ENCODE peak calls at places on chromosome 15, in ten cellular contexts. E is CD8-positive, alpha-beta T cell; W is sigmoid colon; P is esophagus squamous epithelium; J is fibroblast of lung; I is pancreas; O is HepG2; H is psoas muscle; F is SK-N-SH; U is upper lobe of right lung. S is an unnamed sample. For H3K27me3, the result is how much of the 10 kb centered on the place peaks cover.

GRCh38 chr15:76206325-76206976 is 104.8 kb downstream of the ETFA start:
- DNase-seq in E (no peak), W (peak), P (no peak), J (peak), I (peak), O (no peak), H (peak), F (peak), U (peak), S (no peak)

GRCh38 chr15:82134426-82134825 is 88.6 kb upstream of the MEX3B start:
- DNase-seq in E (no peak), W (no peak), P (no peak), J (no peak), I (no peak), O (no peak), H (no peak), F (no peak), U (no peak), S (no peak)

GRCh38 chr15:50883903-50884302 is 24.6 kb upstream of the AP4E1 start:
- DNase-seq in E (no peak), W (no peak), P (no peak), J (peak), I (no peak), O (no peak), H (no peak), F (no peak), U (no peak), S (no peak)

GRCh38 chr15:53527996-53528395 is 231.5 kb downstream of the WDR72 start:
- DNase-seq in E (no peak), W (no peak), P (no peak), J (no peak), I (no peak), O (no peak), H (no peak), F (no peak), U (no peak), S (no peak)

GRCh38 chr15:86165263-86166204 is 85.9 kb downstream of the AGBL1 start:
- DNase-seq in E (no peak), W (no peak), P (no peak), J (peak), I (no peak), O (no peak), H (no peak), F (peak), U (no peak), S (no peak)

GRCh38 chr15:71295242-71296031 is 180.2 kb downstream of the THSD4 start:
- DNase-seq in E (no peak), W (no peak), P (no peak), J (peak), I (no peak), O (peak), H (no peak), F (no peak), U (no peak), S (peak)

GRCh38 chr15:99102332-99103235 is 2.3 kb upstream of the SYNM start:
- DNase-seq in E (no peak), W (peak), P (no peak), J (peak), I (no peak), O (no peak), H (no peak), F (peak), U (no peak), S (no peak)

GRCh38 chr15:64568765-64569164 is 108.4 kb downstream of the ZNF609 start:
- DNase-seq in E (no peak), W (no peak), P (no peak), J (no peak), I (no peak), O (no peak), H (no peak), F (no peak), U (no peak), S (no peak)

GRCh38 chr15:51931638-51932037 is 39.9 kb downstream of the LEO1 start:
- DNase-seq in E (no peak), W (no peak), P (no peak), J (peak), I (no peak), O (no peak), H (no peak), F (no peak), U (no peak), S (peak)

GRCh38 chr15:78951841-78952238 is 7.0 kb upstream of the CTSH start:
- DNase-seq in E (no peak), W (no peak), P (no peak), J (peak), I (peak), O (peak), H (no peak), F (no peak), U (no peak), S (no peak)

GRCh38 chr15:99593070-99593469 is 27.3 kb downstream of the MEF2A start:
- DNase-seq in E (no peak), W (no peak), P (no peak), J (no peak), I (no peak), O (no peak), H (no peak), F (no peak), U (no peak), S (no peak)

GRCh38 chr15:52503788-52504496 is 24.7 kb downstream of the MYO5A start:
- DNase-seq in E (no peak), W (no peak), P (no peak), J (peak), I (no peak), O (no peak), H (no peak), F (no peak), U (no peak), S (no peak)

GRCh38 chr15:40291088-40291574 is 8.3 kb upstream of the ANKRD63 start:
- DNase-seq in E (no peak), W (peak), P (no peak), J (peak), I (peak), O (no peak), H (peak), F (peak), U (peak), S (no peak)

GRCh38 chr15:66864871-66865281 is 162.8 kb downstream of the SMAD6 start:
- DNase-seq in E (no peak), W (peak), P (no peak), J (no peak), I (no peak), O (no peak), H (no peak), F (no peak), U (no peak), S (no peak)

GRCh38 chr15:28107894-28108255 is 8.8 kb upstream of the OCA2 start:
- DNase-seq in E (no peak), W (no peak), P (no peak), J (no peak), I (no peak), O (no peak), H (no peak), F (no peak), U (no peak), S (no peak)

GRCh38 chr15:42691308-42691707 is 45.6 kb downstream of the CDAN1 start:
- DNase-seq in E (no peak), W (no peak), P (no peak), J (no peak), I (no peak), O (no peak), H (no peak), F (no peak), U (no peak), S (no peak)

GRCh38 chr15:42490246-42490742 is 647 bp downstream of the ZNF106 start:
- DNase-seq in E (no peak), W (no peak), P (no peak), J (no peak), I (no peak), O (no peak), H (no peak), F (no peak), U (no peak), S (no peak)

GRCh38 chr15:79990997-79991334 is 20.0 kb upstream of the BCL2A1 start:
- DNase-seq in E (no peak), W (no peak), P (no peak), J (no peak), I (no peak), O (no peak), H (no peak), F (no peak), U (no peak), S (no peak)

GRCh38 chr15:74431645-74432044 is 2.1 kb downstream of the SEMA7A start:
- DNase-seq in E (no peak), W (no peak), P (no peak), J (no peak), I (no peak), O (no peak), H (no peak), F (no peak), U (no peak), S (no peak)

GRCh38 chr15:99385865-99386264 is 134.6 kb downstream of the LRRC28 start:
- DNase-seq in E (no peak), W (no peak), P (no peak), J (peak), I (no peak), O (peak), H (peak), F (no peak), U (no peak), S (no peak)

GRCh38 chr15:44585633-44586032 is 48.7 kb downstream of the EIF3J start:
- DNase-seq in E (no peak), W (no peak), P (no peak), J (no peak), I (no peak), O (no peak), H (no peak), F (no peak), U (no peak), S (no peak)

GRCh38 chr15:73697033-73697467 is 12.9 kb downstream of the CD276 start:
- DNase-seq in E (peak), W (peak), P (peak), J (peak), I (peak), O (no peak), H (peak), F (peak), U (peak), S (no peak)

GRCh38 chr15:77029166-77030041 is 34.5 kb downstream of the PSTPIP1 start:
- DNase-seq in E (no peak), W (peak), P (no peak), J (no peak), I (peak), O (no peak), H (no peak), F (peak), U (peak), S (no peak)

GRCh38 chr15:45093622-45094357 is 20.2 kb downstream of the DUOX2 start:
- DNase-seq in E (no peak), W (peak), P (no peak), J (no peak), I (no peak), O (no peak), H (no peak), F (no peak), U (no peak), S (no peak)

GRCh38 chr15:85089929-85090597 is 108.4 kb downstream of the PDE8A start:
- DNase-seq in E (no peak), W (no peak), P (no peak), J (no peak), I (no peak), O (no peak), H (no peak), F (peak), U (no peak), S (no peak)

GRCh38 chr15:44726568-44727461 is 9.5 kb upstream of the TRIM69 start:
- DNase-seq in E (peak), W (peak), P (peak), J (peak), I (no peak), O (peak), H (no peak), F (no peak), U (no peak), S (peak)

GRCh38 chr15:40245666-40246065 is 6.8 kb downstream of the PAK6 start:
- DNase-seq in E (no peak), W (peak), P (no peak), J (no peak), I (no peak), O (no peak), H (no peak), F (no peak), U (peak), S (no peak)

GRCh38 chr15:96321422-96322391 is 8.8 kb upstream of the NR2F2 start:
- DNase-seq in E (no peak), W (peak), P (no peak), J (peak), I (no peak), O (no peak), H (peak), F (no peak), U (peak), S (no peak)

GRCh38 chr15:97248376-97248775 is 712.1 kb upstream of the ARRDC4 start:
- DNase-seq in E (no peak), W (no peak), P (no peak), J (no peak), I (no peak), O (no peak), H (no peak), F (no peak), U (no peak), S (no peak)

GRCh38 chr15:36938131-36938530 is 162.2 kb downstream of the MEIS2 start:
- DNase-seq in E (no peak), W (no peak), P (no peak), J (no peak), I (no peak), O (no peak), H (no peak), F (no peak), U (no peak), S (no peak)

GRCh38 chr15:66505818-66506217 is 692 bp downstream of the ZWILCH start:
- DNase-seq in E (no peak), W (no peak), P (no peak), J (no peak), I (no peak), O (no peak), H (no peak), F (peak), U (no peak), S (no peak)

GRCh38 chr15:65088643-65089021 is 12.1 kb downstream of the KBTBD13 start:
- DNase-seq in E (no peak), W (no peak), P (no peak), J (no peak), I (no peak), O (peak), H (no peak), F (no peak), U (no peak), S (no peak)

GRCh38 chr15:70672081-70672480 is 91.3 kb downstream of the UACA start:
- DNase-seq in E (no peak), W (no peak), P (no peak), J (peak), I (no peak), O (no peak), H (no peak), F (no peak), U (no peak), S (peak)

GRCh38 chr15:50627351-50628055 is 59.1 kb downstream of the TRPM7 start:
- DNase-seq in E (no peak), W (no peak), P (no peak), J (peak), I (no peak), O (no peak), H (no peak), F (no peak), U (no peak), S (peak)

DNA sequence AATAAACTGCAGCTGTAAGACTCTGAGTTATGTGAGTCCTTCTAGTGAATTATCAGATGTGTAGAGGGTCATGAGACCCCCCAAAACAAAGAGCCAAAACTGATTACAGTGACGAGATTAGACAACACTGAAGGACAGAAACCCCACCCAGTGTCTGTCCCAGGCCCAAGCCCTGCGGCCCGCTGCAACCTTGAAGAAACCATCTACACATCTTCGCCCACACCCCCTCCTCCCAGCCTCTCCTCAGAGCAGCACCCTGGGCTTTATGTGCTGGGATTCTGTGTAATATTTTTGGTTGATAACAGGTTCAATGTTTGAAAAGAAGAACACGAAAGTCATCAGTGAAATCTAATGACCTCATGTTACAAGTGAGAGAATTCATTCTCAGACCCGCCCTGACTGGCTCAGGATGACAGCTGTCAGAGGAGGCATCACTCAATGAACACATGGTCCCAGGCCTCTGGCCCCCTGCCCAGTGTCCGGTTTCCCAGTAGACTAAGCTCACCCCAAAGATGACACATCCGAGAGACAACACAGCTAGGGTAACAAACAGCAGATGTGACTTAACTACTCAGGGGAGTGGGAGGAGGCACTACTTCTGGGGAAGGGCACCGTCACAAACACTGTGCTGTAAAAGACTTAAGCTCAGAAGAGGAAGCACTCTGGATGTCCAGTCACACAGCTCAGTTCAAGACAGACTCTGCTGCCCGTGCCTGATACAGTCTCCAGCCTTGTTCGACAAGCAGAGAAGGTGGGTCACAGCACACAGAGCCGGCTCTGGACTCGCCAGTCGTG is 48.9 kb downstream of the NIPA2 start:
- DNase-seq in E (no peak), W (no peak), P (no peak), J (peak), I (no peak), O (no peak), H (peak), F (no peak), U (no peak), S (peak)
- H3K4me3 ChIP-seq in E (no peak), W (no peak), P (no peak), J (no peak), I (no peak), O (no peak), H (no peak), F (no peak), U (no peak), S (no peak)

GRCh38 chr15:72340366-72340765 is 20.4 kb upstream of the CELF6 start:
- DNase-seq in E (no peak), W (no peak), P (no peak), J (peak), I (no peak), O (no peak), H (no peak), F (no peak), U (no peak), S (no peak)

GRCh38 chr15:72339777-72340177 is 19.8 kb upstream of the CELF6 start:
- DNase-seq in E (no peak), W (no peak), P (no peak), J (peak), I (no peak), O (peak), H (no peak), F (peak), U (no peak), S (peak)

GRCh38 chr15:72341361-72341760 is 21.4 kb upstream of the CELF6 start:
- DNase-seq in E (no peak), W (no peak), P (no peak), J (peak), I (no peak), O (no peak), H (no peak), F (peak), U (no peak), S (no peak)

GRCh38 chr15:72344602-72345001 is 24.6 kb upstream of the CELF6 start:
- DNase-seq in E (no peak), W (no peak), P (no peak), J (no peak), I (no peak), O (no peak), H (no peak), F (no peak), U (no peak), S (no peak)

GRCh38 chr15:72342385-72342784 is 22.4 kb upstream of the CELF6 start:
- DNase-seq in E (no peak), W (no peak), P (no peak), J (peak), I (no peak), O (peak), H (no peak), F (peak), U (no peak), S (no peak)
- TF ChIP-seq CTCF in E (peak), W (no peak), P (peak), J (peak), I (no peak), O (peak), H (peak), F (peak), U (peak), S (peak)

GRCh38 chr15:63499611-63500010 is 4.8 kb upstream of the USP3 start:
- DNase-seq in E (no peak), W (no peak), P (no peak), J (no peak), I (no peak), O (no peak), H (no peak), F (no peak), U (no peak), S (no peak)
- H3K27me3 ChIP-seq in E (under half), W (under half), P (under half), J (under half), I (under half), O (under half), H (under half), F (under half), U (under half), S (under half)

GRCh38 chr15:37995461-37996347 is 61.3 kb downstream of the TMCO5A start:
- DNase-seq in E (no peak), W (no peak), P (no peak), J (peak), I (no peak), O (peak), H (peak), F (peak), U (no peak), S (peak)
- H3K4me3 ChIP-seq in E (no peak), W (no peak), P (no peak), J (no peak), I (no peak), O (no peak), H (no peak), F (peak), U (no peak), S (no peak)

GRCh38 chr15:92425578-92426225 is 32.0 kb downstream of the ST8SIA2 start:
- DNase-seq in E (no peak), W (no peak), P (no peak), J (no peak), I (no peak), O (no peak), H (no peak), F (no peak), U (no peak), S (no peak)
- TF ChIP-seq CTCF in E (no peak), W (no peak), P (no peak), J (no peak), I (no peak), O (no peak), H (no peak), F (no peak), U (no peak), S (no peak)

GRCh38 chr15:34754171-34754580 is 622 bp downstream of the GJD2 start:
- DNase-seq in E (no peak), W (no peak), P (no peak), J (no peak), I (no peak), O (no peak), H (no peak), F (peak), U (no peak), S (no peak)
- H3K27me3 ChIP-seq in E (under half), W (half or more), P (under half), J (under half), I (under half), O (under half), H (under half), F (under half), U (half or more), S (under half)

GRCh38 chr15:89777073-89777820 is 1.1 kb downstream of the MESP2 start:
- DNase-seq in E (no peak), W (no peak), P (no peak), J (no peak), I (peak), O (no peak), H (no peak), F (no peak), U (no peak), S (no peak)
- H3K4me3 ChIP-seq in E (no peak), W (peak), P (peak), J (no peak), I (no peak), O (no peak), H (peak), F (no peak), U (peak), S (no peak)

GRCh38 chr15:87348746-87349145 is 907.8 kb downstream of the NTRK3 start:
- DNase-seq in E (no peak), W (no peak), P (no peak), J (peak), I (no peak), O (no peak), H (no peak), F (no peak), U (no peak), S (no peak)

GRCh38 chr15:87345955-87346354 is 910.6 kb downstream of the NTRK3 start:
- DNase-seq in E (no peak), W (no peak), P (no peak), J (no peak), I (no peak), O (no peak), H (no peak), F (no peak), U (no peak), S (no peak)

GRCh38 chr15:87349181-87349580 is 907.4 kb downstream of the NTRK3 start:
- DNase-seq in E (no peak), W (no peak), P (no peak), J (peak), I (no peak), O (no peak), H (no peak), F (peak), U (no peak), S (no peak)

GRCh38 chr15:87347806-87348515 is 908.6 kb downstream of the NTRK3 start:
- DNase-seq in E (no peak), W (no peak), P (no peak), J (no peak), I (no peak), O (no peak), H (no peak), F (no peak), U (no peak), S (no peak)
- TF ChIP-seq CTCF in E (no peak), W (no peak), P (no peak), J (no peak), I (no peak), O (no peak), H (no peak), F (no peak), U (no peak), S (no peak)

GRCh38 chr15:69636516-69636915 is 183.9 kb downstream of the RPLP1 start:
- DNase-seq in E (no peak), W (no peak), P (no peak), J (no peak), I (no peak), O (no peak), H (no peak), F (no peak), U (no peak), S (no peak)
- H3K27me3 ChIP-seq in E (under half), W (under half), P (under half), J (under half), I (under half), O (under half), H (under half), F (under half), U (under half), S (under half)